ENCODE peak calls at places on chromosomes 1 and 21, in five cellular contexts. Q, C, K, D and N are unnamed samples.

GRCh38 chr1:26285366-26286063 is 5.6 kb downstream of the SH3BGRL3 start:
- DNase-seq in Q (peak; percentile 39), D (no peak), K (no peak), C (peak; percentile 81), N (no peak)

GRCh38 chr1:46444466-46444865 is 45.2 kb upstream of the DMBX1 start:
- DNase-seq in C (no peak), K (no peak), Q (no peak), D (no peak), N (no peak)

GRCh38 chr1:110218739-110219138 is 8.6 kb downstream of the KCNC4 start:
- DNase-seq in C (no peak), K (no peak), Q (no peak), D (peak; percentile 30), N (no peak)

GRCh38 chr1:9787702-9788101 is 36.1 kb downstream of the CLSTN1 start:
- DNase-seq in Q (no peak), D (no peak), C (no peak), K (no peak), N (no peak)

GRCh38 chr1:226763741-226764264 is 24.7 kb upstream of the ITPKB start:
- DNase-seq in D (peak; percentile 96), Q (peak; percentile 79), C (no peak), K (peak; percentile 49), N (peak; percentile 86)

GRCh38 chr1:27745466-27745865 is 19.7 kb downstream of the FAM76A start:
- DNase-seq in K (no peak), D (no peak), Q (no peak), C (no peak), N (no peak)

GRCh38 chr21:33286600-33287456 is 20.7 kb downstream of the IL10RB start:
- DNase-seq in C (no peak), Q (peak; percentile 54), K (peak; percentile 66), D (peak; percentile 70), N (peak; percentile 82)

GRCh38 chr21:45248893-45249381 is 38.8 kb downstream of the POFUT2 start:
- DNase-seq in C (peak; percentile 56), K (no peak), D (peak; percentile 15), Q (peak; percentile 56), N (peak; percentile 42)

GRCh38 chr1:211348547-211348946 is 21.9 kb downstream of the TRAF5 start:
- DNase-seq in Q (no peak), D (no peak), K (no peak), C (no peak), N (no peak)

GRCh38 chr1:20589331-20590312 is 725 bp downstream of the CDA start:
- DNase-seq in C (peak; percentile 75), Q (peak; percentile 79), K (no peak), D (peak; percentile 89), N (peak; percentile 70)

GRCh38 chr1:214933375-214933774 is 149.2 kb upstream of the KCNK2 start:
- DNase-seq in C (no peak), Q (peak; percentile 45), D (peak; percentile 39), K (no peak), N (no peak)

GRCh38 chr21:23541571-23541970 is 2065.7 kb downstream of the MRPL39 start:
- DNase-seq in K (no peak), C (no peak), D (no peak), Q (no peak), N (no peak)

GRCh38 chr1:231629132-231629531 is 2.5 kb downstream of the DISC1 start:
- DNase-seq in D (no peak), K (no peak), Q (peak; percentile 35), C (no peak), N (peak; percentile 66)

GRCh38 chr1:167158095-167158812 is 62.4 kb upstream of the POU2F1 start:
- DNase-seq in K (no peak), D (no peak), Q (no peak), C (no peak), N (no peak)

GRCh38 chr1:21254335-21254951 is 35.8 kb downstream of the ECE1 start:
- DNase-seq in K (no peak), Q (peak; percentile 66), C (peak; percentile 72), D (peak; percentile 33), N (peak; percentile 57)

GRCh38 chr1:244953865-244954264 is 89.5 kb upstream of the HNRNPU start:
- DNase-seq in Q (no peak), D (no peak), C (no peak), K (no peak), N (no peak)

GRCh38 chr1:47999097-47999496 is 1.9 kb upstream of the TRABD2B start:
- DNase-seq in K (no peak), Q (no peak), D (no peak), C (no peak), N (no peak)

GRCh38 chr1:113683384-113684152 is 75.7 kb downstream of the PHTF1 start:
- DNase-seq in D (no peak), K (no peak), Q (no peak), C (peak; percentile 36), N (peak; percentile 9)

GRCh38 chr21:33865176-33865575 is 50.4 kb downstream of the ATP5PO start:
- DNase-seq in D (no peak), C (no peak), Q (peak; percentile 39), K (no peak), N (no peak)

GRCh38 chr1:1782399-1783221 is 4.3 kb upstream of the NADK start:
- DNase-seq in D (peak; percentile 54), C (peak; percentile 79), Q (peak; percentile 85), K (peak; percentile 77), N (peak; percentile 60)

GRCh38 chr1:200034262-200034557 is 6.7 kb downstream of the NR5A2 start:
- DNase-seq in D (no peak), C (no peak), Q (no peak), K (no peak), N (no peak)

GRCh38 chr1:200035956-200036615 is 8.6 kb downstream of the NR5A2 start:
- DNase-seq in K (no peak), C (no peak), Q (peak; percentile 12), D (no peak), N (no peak)

GRCh38 chr1:200033511-200034261 is 6.2 kb downstream of the NR5A2 start:
- DNase-seq in C (no peak), K (no peak), D (no peak), Q (peak; percentile 15), N (no peak)

GRCh38 chr1:200035397-200035955 is 8.0 kb downstream of the NR5A2 start:
- DNase-seq in D (no peak), K (no peak), C (no peak), Q (peak; percentile 33), N (no peak)

GRCh38 chr1:200034821-200035396 is 7.4 kb downstream of the NR5A2 start:
- DNase-seq in K (no peak), C (no peak), Q (peak; percentile 86), D (peak; percentile 31), N (no peak)
- H3K4me3 ChIP-seq in K (no peak overlapping the region), C (peak overlapping the region; percentile 27), Q (peak overlapping the region; percentile 32), D (peak overlapping the region; percentile 10), N (peak overlapping the region; percentile 30)

DNA sequence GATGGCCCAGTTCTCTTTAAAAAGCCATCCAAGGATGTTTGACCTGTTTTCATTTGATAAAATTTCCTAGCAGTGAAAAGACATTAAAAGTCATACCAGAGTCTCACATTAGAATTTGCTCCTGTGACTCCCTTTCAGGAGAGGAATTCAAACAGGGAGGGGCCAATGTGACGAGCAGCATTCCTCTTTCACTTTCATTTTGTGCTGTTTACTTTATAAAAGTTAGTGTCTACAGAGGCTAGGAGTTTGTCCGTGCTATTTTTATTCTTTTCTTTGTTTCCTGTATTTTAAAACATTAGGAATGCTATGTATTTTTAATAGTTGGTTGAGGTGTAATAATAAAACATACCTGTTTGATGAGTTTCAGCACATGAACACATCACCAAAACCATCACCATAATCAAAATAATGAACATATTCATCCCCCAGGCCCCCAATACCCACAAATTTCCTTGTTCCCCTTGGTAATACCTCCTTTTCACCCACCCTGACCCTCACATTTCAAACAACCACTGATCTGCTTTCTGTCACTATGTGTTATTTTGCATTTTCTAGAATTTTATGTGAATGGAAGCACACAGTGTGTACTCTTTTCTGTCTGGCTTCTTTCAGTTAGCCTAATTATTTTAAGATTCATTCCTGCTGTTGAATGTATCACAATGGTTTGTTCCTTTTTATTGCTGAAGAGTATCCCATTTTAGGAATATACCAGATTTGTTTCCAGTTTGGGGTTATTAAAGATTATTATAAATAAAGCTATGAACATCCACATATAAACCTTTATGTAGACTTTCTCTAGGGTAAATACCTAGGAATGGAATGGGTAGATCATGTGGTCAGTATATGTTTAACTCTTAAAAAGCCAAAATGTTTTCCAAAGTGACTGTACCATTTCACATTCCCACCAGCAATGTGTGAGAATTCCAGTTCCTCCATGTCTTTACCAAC is 129.5 kb downstream of the TENT5C start:
- DNase-seq in K (peak; percentile 59), Q (peak; percentile 65), D (peak; percentile 61), C (no peak), N (peak; percentile 77)
- TF ChIP-seq CTCF in K (no peak), Q (no peak), D (no peak), C (no peak), N (no peak)

DNA sequence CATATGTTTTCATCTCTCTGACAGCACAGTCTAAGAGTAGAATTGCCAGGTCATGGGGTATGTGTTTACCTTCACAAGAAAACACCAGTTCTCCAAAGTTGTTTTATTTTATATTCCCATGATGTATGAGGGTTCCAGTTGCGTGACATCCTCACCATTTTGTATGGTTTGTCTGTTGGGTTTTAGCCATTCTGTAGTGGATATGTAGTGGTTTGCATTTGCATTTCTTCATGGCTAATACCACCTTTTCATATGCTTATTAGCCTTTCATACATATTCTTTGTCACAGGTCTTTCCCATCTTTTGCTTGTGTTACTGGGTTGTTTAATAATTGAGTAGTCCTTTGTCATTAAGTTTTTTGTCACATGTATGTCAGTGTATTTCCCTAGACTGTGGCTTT is 132.1 kb downstream of the DYRK1A start:
- DNase-seq in Q (no peak), D (no peak), K (no peak), C (no peak), N (no peak)
- H3K4me3 ChIP-seq in Q (no peak overlapping the region), D (no peak overlapping the region), K (no peak overlapping the region), C (no peak overlapping the region), N (no peak overlapping the region)

GRCh38 chr1:3347257-3348020 is 107.0 kb upstream of the ARHGEF16 start:
- DNase-seq in K (no peak), Q (no peak), C (no peak), D (no peak), N (no peak)

GRCh38 chr1:3350441-3351261 is 103.8 kb upstream of the ARHGEF16 start:
- DNase-seq in K (no peak), Q (peak; percentile 44), C (peak; percentile 67), D (no peak), N (peak; percentile 17)

GRCh38 chr1:3348196-3348865 is 106.1 kb upstream of the ARHGEF16 start:
- DNase-seq in K (no peak), Q (no peak), D (no peak), C (no peak), N (no peak)

GRCh38 chr1:3349968-3350299 is 104.5 kb upstream of the ARHGEF16 start:
- DNase-seq in C (no peak), K (no peak), Q (no peak), D (no peak), N (no peak)

DNA sequence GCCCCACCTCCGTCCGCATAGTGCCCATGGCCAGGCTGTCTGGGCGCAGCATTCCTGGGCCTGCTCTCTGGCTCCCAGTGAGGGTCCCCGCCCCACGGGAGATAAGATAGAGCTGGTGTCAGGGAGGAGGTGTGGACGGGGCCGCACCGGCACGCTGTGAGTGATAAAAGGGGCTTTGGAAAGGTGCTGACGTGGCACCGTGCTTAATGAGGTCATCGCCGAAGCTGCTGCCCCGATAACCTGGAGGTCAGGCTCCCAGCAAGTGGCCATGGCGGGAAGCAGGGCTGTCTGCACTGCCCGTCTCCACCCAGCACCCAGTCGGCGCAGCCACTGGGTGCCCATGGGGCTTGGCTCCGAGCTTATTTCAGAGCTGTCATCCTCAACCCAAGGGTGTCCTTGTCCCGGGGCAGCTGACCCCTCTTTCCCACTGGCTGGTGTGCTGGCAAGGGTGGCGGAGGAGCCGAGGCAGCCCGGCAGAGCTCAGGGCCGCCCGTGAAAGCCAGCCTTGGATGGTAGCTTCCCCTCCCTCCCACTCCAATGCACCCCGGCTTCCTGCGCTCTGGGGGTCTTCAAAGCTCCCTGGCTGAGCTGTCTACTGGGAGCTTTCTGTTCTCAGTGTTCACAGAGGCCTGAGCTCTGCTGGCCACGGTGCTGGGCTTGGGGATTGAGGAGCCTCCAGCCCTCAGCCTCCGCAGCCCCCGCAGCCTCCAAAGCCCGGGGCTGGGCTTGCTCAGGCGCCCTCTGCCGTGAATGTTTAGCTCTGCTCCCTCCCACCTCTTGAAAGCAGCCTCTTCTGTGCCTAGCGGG is 105.1 kb upstream of the ARHGEF16 start:
- DNase-seq in K (no peak), Q (no peak), D (no peak), C (no peak), N (no peak)
- TF ChIP-seq CTCF in K (no peak), Q (no peak), D (no peak), C (no peak), N (peak; percentile 50)